ENCODE peak calls at places on chromosome 1, in six cellular contexts. U is Right ventricle myocardium superior, E is GM23338, V is T-cell, J is glutamatergic neuron, M is T-helper 1 cell. T is an unnamed sample.

GRCh38 chr1:197783510-197783948 is 8.2 kb upstream of the DENND1B start:
- DNase-seq in U (no peak), E (no peak), V (no peak), J (no peak), M (no peak), T (no peak)

GRCh38 chr1:23461050-23461449 is 22.9 kb downstream of the ASAP3 start:
- DNase-seq in U (no peak), E (no peak), V (no peak), J (no peak), M (no peak), T (no peak)

GRCh38 chr1:11523746-11524464 is 45.0 kb downstream of the DISP3 start:
- DNase-seq in U (no peak), E (no peak), V (no peak), J (no peak), M (no peak), T (no peak)

GRCh38 chr1:18719786-18720436 is 89.3 kb downstream of the PAX7 start:
- DNase-seq in U (no peak), E (no peak), V (no peak), J (no peak), M (no peak), T (no peak)

GRCh38 chr1:9630331-9631081 is 21.0 kb upstream of the PIK3CD start:
- DNase-seq in U (no peak), E (no peak), V (peak; percentile 47), J (no peak), M (no peak), T (no peak)

GRCh38 chr1:61644303-61644702 is 80.6 kb downstream of the TM2D1 start:
- DNase-seq in U (no peak), E (no peak), V (no peak), J (no peak), M (no peak), T (no peak)

GRCh38 chr1:58921751-58922150 is 137.9 kb upstream of the JUN start:
- DNase-seq in U (no peak), E (no peak), V (no peak), J (no peak), M (no peak), T (no peak)

GRCh38 chr1:33392639-33393038 is 38.3 kb downstream of the PHC2 start:
- DNase-seq in U (no peak), E (peak; percentile 52), V (no peak), J (no peak), M (no peak), T (no peak)

GRCh38 chr1:35448344-35448801 is 108.8 kb downstream of the KIAA0319L start:
- DNase-seq in U (no peak), E (no peak), V (no peak), J (no peak), M (no peak), T (no peak)

GRCh38 chr1:7224644-7225043 is 439.4 kb downstream of the CAMTA1 start:
- DNase-seq in U (no peak), E (peak; percentile 49), V (no peak), J (no peak), M (no peak), T (peak; percentile 72)

T was measured in H9.